ENCODE peak calls at places on chromosome 22, in ten cellular contexts. N is activated effector memory CD4-positive, alpha-beta T cell treated with anti-CD3 and anti-CD28 coated beads, Interleukin-2, amount 50 U/mL, for 16 hours; U is stimulated activated CD4-positive, alpha-beta T cell treated with anti-CD3 and anti-CD28 coated beads, Interleukin-1b, Interleukin-23, amount 100 ng/mL, for 1 hour; A is activated CD4-positive, alpha-beta T cell treated with anti-CD3 and anti-CD28 coated beads for 48 hours; K is foreskin melanocyte; L is mesenchymal stem cell; R is cardiac septum; T is naive thymus-derived CD8-positive, alpha-beta T cell; Q is HFF-Myc; Y is activated CD8-positive, alpha-beta T cell treated with anti-CD3 and anti-CD28 coated beads, Interleukin-2, amount 10 ng/mL, durations not matched to agents 7 days and 5 days. C is an unnamed sample.

GRCh38 chr22:31818481-31819392 is 64.9 kb downstream of the DEPDC5 start:
- DNase-seq in N (no peak), U (no peak), A (peak), K (no peak), L (no peak), R (no peak), T (no peak), Q (no peak), Y (no peak), C (no peak)

GRCh38 chr22:31604746-31605705 is 57.0 kb downstream of the PISD start:
- DNase-seq in N (no peak), U (no peak), A (peak), K (no peak), L (no peak), R (no peak), T (no peak), Q (no peak), Y (no peak), C (peak)

GRCh38 chr22:23549198-23549595 is 30.9 kb downstream of the IGLL1 start:
- DNase-seq in N (peak), U (no peak), A (no peak), K (no peak), L (no peak), R (no peak), T (no peak), Q (no peak), Y (no peak), C (peak)

GRCh38 chr22:45638834-45639746 is 32.5 kb upstream of the ATXN10 start:
- DNase-seq in N (no peak), U (no peak), A (no peak), K (no peak), L (peak), R (peak), T (no peak), Q (no peak), Y (no peak), C (peak)

GRCh38 chr22:19870153-19871022 is 15.7 kb upstream of the GNB1L start:
- DNase-seq in N (peak), U (no peak), A (peak), K (no peak), L (no peak), R (peak), T (no peak), Q (no peak), Y (no peak), C (peak)

GRCh38 chr22:47797546-47797945 is 1035.1 kb downstream of the TBC1D22A start:
- DNase-seq in N (no peak), U (no peak), A (no peak), K (no peak), L (no peak), R (no peak), T (no peak), Q (no peak), Y (no peak), C (no peak)

GRCh38 chr22:34972498-34972897 is 93.5 kb upstream of the ISX start:
- DNase-seq in N (no peak), U (no peak), A (no peak), K (no peak), L (no peak), R (no peak), T (no peak), Q (no peak), Y (no peak), C (no peak)

GRCh38 chr22:37276771-37277170 is 5.5 kb upstream of the CYTH4 start:
- DNase-seq in N (no peak), U (no peak), A (no peak), K (no peak), L (no peak), R (peak), T (no peak), Q (no peak), Y (no peak), C (no peak)

GRCh38 chr22:40534379-40535188 is 101.9 kb downstream of the MRTFA start:
- DNase-seq in N (no peak), U (no peak), A (peak), K (no peak), L (peak), R (no peak), T (no peak), Q (no peak), Y (no peak), C (no peak)

GRCh38 chr22:16601437-16602223 is 9.0 kb upstream of the CCT8L2 start:
- DNase-seq in N (no peak), U (no peak), A (peak), K (no peak), L (no peak), R (no peak), T (no peak), Q (no peak), Y (no peak), C (no peak)

GRCh38 chr22:49262167-49262566 is 565.5 kb downstream of the BRD1 start:
- DNase-seq in N (no peak), U (no peak), A (no peak), K (no peak), L (no peak), R (peak), T (no peak), Q (no peak), Y (no peak), C (no peak)

GRCh38 chr22:46794067-46794466 is 31.6 kb downstream of the TBC1D22A start:
- DNase-seq in N (no peak), U (no peak), A (no peak), K (no peak), L (no peak), R (no peak), T (no peak), Q (no peak), Y (no peak), C (peak)

GRCh38 chr22:35835998-35836691 is 118.5 kb downstream of the APOL5 start:
- DNase-seq in N (no peak), U (no peak), A (no peak), K (peak), L (peak), R (no peak), T (no peak), Q (peak), Y (no peak), C (peak)

GRCh38 chr22:46637711-46638600 is 17.8 kb downstream of the GRAMD4 start:
- DNase-seq in N (no peak), U (no peak), A (no peak), K (no peak), L (no peak), R (no peak), T (no peak), Q (no peak), Y (no peak), C (no peak)

GRCh38 chr22:29202231-29203192 is 3.2 kb upstream of the EMID1 start:
- DNase-seq in N (peak), U (no peak), A (peak), K (no peak), L (peak), R (no peak), T (peak), Q (no peak), Y (peak), C (no peak)

GRCh38 chr22:37193629-37194191 is 5.7 kb upstream of the C1QTNF6 start:
- DNase-seq in N (peak), U (no peak), A (peak), K (peak), L (peak), R (peak), T (no peak), Q (no peak), Y (peak), C (peak)

GRCh38 chr22:37195921-37196320 is 7.9 kb upstream of the C1QTNF6 start:
- DNase-seq in N (peak), U (no peak), A (no peak), K (no peak), L (no peak), R (no peak), T (no peak), Q (no peak), Y (no peak), C (no peak)

GRCh38 chr22:20773793-20774212 is at the start of gene SERPIND1:
- DNase-seq in N (no peak), U (no peak), A (no peak), K (no peak), L (no peak), R (no peak), T (no peak), Q (no peak), Y (no peak), C (no peak)

GRCh38 chr22:19109198-19110063 is 12.8 kb downstream of the DGCR2 start:
- DNase-seq in N (peak), U (no peak), A (peak), K (no peak), L (peak), R (peak), T (peak), Q (no peak), Y (peak), C (no peak)

GRCh38 chr22:38941488-38941987 is 15.9 kb upstream of the APOBEC3A start:
- DNase-seq in N (peak), U (peak), A (peak), K (no peak), L (no peak), R (peak), T (no peak), Q (no peak), Y (peak), C (no peak)

GRCh38 chr22:37782340-37783168 is 25.2 kb upstream of the GCAT start:
- DNase-seq in N (no peak), U (no peak), A (no peak), K (no peak), L (peak), R (no peak), T (no peak), Q (peak), Y (no peak), C (no peak)

GRCh38 chr22:39808087-39808486 is 85.5 kb downstream of the ENTHD1 start:
- DNase-seq in N (peak), U (no peak), A (peak), K (no peak), L (no peak), R (no peak), T (no peak), Q (no peak), Y (no peak), C (no peak)

GRCh38 chr22:44574057-44574456 is 76.0 kb upstream of the RTL6 start:
- DNase-seq in N (peak), U (no peak), A (no peak), K (peak), L (no peak), R (peak), T (no peak), Q (no peak), Y (no peak), C (peak)

GRCh38 chr22:37843746-37844089 is 416 bp downstream of the ANKRD54 start:
- DNase-seq in N (peak), U (peak), A (peak), K (no peak), L (peak), R (no peak), T (no peak), Q (no peak), Y (peak), C (peak)

GRCh38 chr22:29208502-29208862 is 2.8 kb downstream of the EMID1 start:
- DNase-seq in N (no peak), U (no peak), A (no peak), K (no peak), L (no peak), R (no peak), T (no peak), Q (no peak), Y (no peak), C (no peak)

GRCh38 chr22:31044262-31044861 is 36.8 kb upstream of the SMTN start:
- DNase-seq in N (no peak), U (no peak), A (no peak), K (no peak), L (no peak), R (peak), T (no peak), Q (no peak), Y (no peak), C (peak)

GRCh38 chr22:35728639-35729308 is 11.1 kb downstream of the APOL5 start:
- DNase-seq in N (no peak), U (no peak), A (no peak), K (no peak), L (no peak), R (no peak), T (no peak), Q (no peak), Y (no peak), C (no peak)

GRCh38 chr22:48919187-48919590 is 908.5 kb downstream of the BRD1 start:
- DNase-seq in N (peak), U (no peak), A (no peak), K (no peak), L (no peak), R (no peak), T (no peak), Q (no peak), Y (peak), C (peak)

GRCh38 chr22:28980326-28980725 is 81.3 kb downstream of the C22orf31 start:
- DNase-seq in N (no peak), U (no peak), A (no peak), K (no peak), L (no peak), R (no peak), T (no peak), Q (no peak), Y (no peak), C (no peak)

GRCh38 chr22:26550498-26551033 is 38.3 kb upstream of the TFIP11 start:
- DNase-seq in N (no peak), U (no peak), A (no peak), K (peak), L (peak), R (peak), T (no peak), Q (peak), Y (no peak), C (no peak)

GRCh38 chr22:20117656-20118571 is 888 bp upstream of the TRMT2A start:
- DNase-seq in N (peak), U (peak), A (peak), K (no peak), L (peak), R (no peak), T (peak), Q (no peak), Y (peak), C (no peak)

GRCh38 chr22:49300241-49300640 is 527.4 kb downstream of the BRD1 start:
- DNase-seq in N (no peak), U (no peak), A (no peak), K (no peak), L (no peak), R (peak), T (no peak), Q (no peak), Y (no peak), C (no peak)

C was measured in sigmoid colon.